ENCODE peak calls at places on chromosomes 12 and 14, in seven cellular contexts. W is foreskin fibroblast, J is pancreas, L is cardiac fibroblast, A is NB4, H is fibroblast of the aortic adventitia, V is tibial nerve. P is an unnamed sample.

GRCh38 chr12:51391047-51391837 is at the start of gene GALNT6:
- DNase-seq in L (no peak), A (peak), H (no peak), V (no peak), J (peak), W (peak), P (peak)

GRCh38 chr14:61326847-61327246 is 5.5 kb downstream of the PRKCH start:
- DNase-seq in A (no peak), L (peak), V (peak), W (peak), H (no peak), J (peak), P (no peak)

GRCh38 chr12:60106207-60106606 is 510.4 kb downstream of the SLC16A7 start:
- DNase-seq in L (peak), H (peak), J (no peak), W (peak), V (no peak), A (peak), P (no peak)

GRCh38 chr12:77493311-77493710 is 337.4 kb upstream of the NAV3 start:
- DNase-seq in A (no peak), J (no peak), V (no peak), H (peak), L (no peak), W (peak), P (no peak)

GRCh38 chr12:6345319-6346071 is 3.6 kb upstream of the TNFRSF1A start:
- DNase-seq in V (no peak), L (peak), J (peak), W (peak), A (peak), H (peak), P (no peak)

GRCh38 chr12:52633383-52633782 is 15.0 kb upstream of the KRT73 start:
- DNase-seq in H (no peak), W (no peak), J (no peak), V (no peak), L (no peak), A (peak), P (no peak)

GRCh38 chr14:73741386-73741875 is 27.2 kb upstream of the PNMA1 start:
- DNase-seq in L (peak), J (no peak), V (no peak), H (peak), A (peak), W (peak), P (peak)

GRCh38 chr12:93163260-93164036 is 214.3 kb upstream of the NUDT4 start:
- DNase-seq in H (peak), W (peak), A (no peak), V (no peak), J (no peak), L (no peak), P (no peak)

GRCh38 chr14:34219661-34220060 is 242.4 kb downstream of the SPTSSA start:
- DNase-seq in J (no peak), V (no peak), W (no peak), L (no peak), H (no peak), A (no peak), P (no peak)

GRCh38 chr14:30840086-30840779 is 34.1 kb upstream of the COCH start:
- DNase-seq in L (no peak), H (no peak), W (no peak), J (no peak), V (no peak), A (no peak), P (no peak)

GRCh38 chr12:59040043-59040442 is 119.7 kb upstream of the LRIG3 start:
- DNase-seq in A (no peak), H (peak), J (no peak), V (no peak), W (peak), L (no peak), P (no peak)

GRCh38 chr12:117890644-117891043 is 78.1 kb downstream of the KSR2 start:
- DNase-seq in W (no peak), L (peak), J (no peak), A (no peak), V (no peak), H (peak), P (no peak)

GRCh38 chr12:12705833-12706520 is 10.0 kb upstream of the GPR19 start:
- DNase-seq in H (no peak), J (no peak), A (no peak), V (no peak), W (no peak), L (no peak), P (no peak)

GRCh38 chr14:21498540-21499526 is 12.3 kb downstream of the METTL3 start:
- DNase-seq in L (peak), W (peak), V (no peak), H (peak), A (peak), J (no peak), P (peak)
- TF ChIP-seq CTCF in L (peak), W (peak), V (peak), H (peak), A (peak), J (peak), P (peak)

GRCh38 chr12:39272934-39273770 is 169.8 kb downstream of the KIF21A start:
- DNase-seq in V (no peak), L (peak), H (peak), A (peak), J (peak), W (peak), P (no peak)
- TF ChIP-seq CTCF in V (peak), L (peak), H (peak), A (peak), J (peak), W (peak), P (peak)

GRCh38 chr12:70666364-70666763 is 29.1 kb upstream of the PTPRB start:
- DNase-seq in J (no peak), A (no peak), L (no peak), H (no peak), W (no peak), V (no peak), P (no peak)

GRCh38 chr12:70663838-70664237 is 26.6 kb upstream of the PTPRB start:
- DNase-seq in V (no peak), H (no peak), L (no peak), A (no peak), W (no peak), J (no peak), P (no peak)

GRCh38 chr12:70667253-70667652 is 30.0 kb upstream of the PTPRB start:
- DNase-seq in L (no peak), A (no peak), W (no peak), V (no peak), H (no peak), J (no peak), P (no peak)

GRCh38 chr12:70661762-70662161 is 24.5 kb upstream of the PTPRB start:
- DNase-seq in W (peak), A (no peak), V (no peak), H (peak), J (no peak), L (peak), P (no peak)

GRCh38 chr12:70664463-70664862 is 27.2 kb upstream of the PTPRB start:
- DNase-seq in H (peak), J (no peak), V (no peak), A (no peak), W (no peak), L (peak), P (no peak)
- TF ChIP-seq CTCF in H (no peak), J (no peak), V (no peak), A (no peak), W (no peak), L (no peak), P (no peak)

GRCh38 chr14:101810897-101811620 is 49.5 kb downstream of the PPP2R5C start:
- DNase-seq in L (no peak), H (peak), W (peak), A (no peak), J (no peak), V (no peak), P (no peak)

GRCh38 chr14:101809671-101810514 is 48.4 kb downstream of the PPP2R5C start:
- DNase-seq in W (peak), J (peak), A (peak), V (peak), L (peak), H (peak), P (peak)

GRCh38 chr14:101808894-101809670 is 47.6 kb downstream of the PPP2R5C start:
- DNase-seq in J (no peak), W (no peak), L (no peak), A (no peak), V (no peak), H (no peak), P (no peak)

GRCh38 chr14:101812071-101812470 is 50.6 kb downstream of the PPP2R5C start:
- DNase-seq in W (no peak), J (no peak), H (no peak), L (no peak), V (no peak), A (no peak), P (no peak)

DNA sequence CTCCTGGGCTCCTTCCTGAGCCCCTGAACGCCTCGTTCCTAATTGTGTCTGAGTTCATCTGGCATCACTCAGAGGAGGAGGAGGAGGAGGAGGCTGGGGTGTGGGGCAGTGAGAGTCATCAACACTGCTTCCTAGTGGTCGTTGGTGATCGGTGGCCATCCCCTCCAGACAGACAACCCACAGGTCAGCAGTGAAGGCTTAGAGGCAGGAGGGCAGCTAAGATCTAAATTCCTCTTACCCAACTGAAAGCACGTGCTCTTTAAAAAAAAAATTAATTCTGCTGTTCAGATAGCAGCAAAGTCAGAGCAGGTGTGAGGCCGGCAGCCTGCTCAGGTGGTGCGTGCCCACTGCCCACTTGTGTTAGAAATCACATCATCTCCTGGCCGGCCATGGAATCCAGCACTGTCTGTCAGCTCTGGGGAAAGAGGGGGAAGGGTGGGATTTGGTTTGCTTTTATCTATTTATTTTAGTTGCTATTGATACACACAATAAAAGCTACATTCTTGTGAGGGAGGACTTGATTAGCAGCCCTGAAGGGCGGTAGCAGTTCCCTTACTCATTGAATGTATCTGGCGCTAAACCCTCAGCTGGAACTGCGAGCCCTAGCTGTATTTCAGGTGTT is 46.6 kb downstream of the PPP2R5C start:
- DNase-seq in L (no peak), V (no peak), J (peak), W (peak), H (no peak), A (peak), P (no peak)
- TF ChIP-seq CTCF in L (no peak), V (no peak), J (no peak), W (no peak), H (peak), A (no peak), P (no peak)

GRCh38 chr14:36944307-36945010 is 227.9 kb downstream of the SLC25A21 start:
- DNase-seq in W (peak), H (peak), J (no peak), L (no peak), V (no peak), A (no peak), P (no peak)

GRCh38 chr14:36940476-36940875 is 231.9 kb downstream of the SLC25A21 start:
- DNase-seq in V (no peak), A (no peak), L (no peak), H (peak), W (no peak), J (no peak), P (no peak)

GRCh38 chr14:36941783-36942521 is 230.5 kb downstream of the SLC25A21 start:
- DNase-seq in H (peak), J (peak), A (peak), V (peak), W (peak), L (peak), P (peak)

GRCh38 chr14:36939265-36939664 is 233.1 kb downstream of the SLC25A21 start:
- DNase-seq in J (no peak), H (no peak), V (no peak), A (no peak), L (no peak), W (no peak), P (no peak)

DNA sequence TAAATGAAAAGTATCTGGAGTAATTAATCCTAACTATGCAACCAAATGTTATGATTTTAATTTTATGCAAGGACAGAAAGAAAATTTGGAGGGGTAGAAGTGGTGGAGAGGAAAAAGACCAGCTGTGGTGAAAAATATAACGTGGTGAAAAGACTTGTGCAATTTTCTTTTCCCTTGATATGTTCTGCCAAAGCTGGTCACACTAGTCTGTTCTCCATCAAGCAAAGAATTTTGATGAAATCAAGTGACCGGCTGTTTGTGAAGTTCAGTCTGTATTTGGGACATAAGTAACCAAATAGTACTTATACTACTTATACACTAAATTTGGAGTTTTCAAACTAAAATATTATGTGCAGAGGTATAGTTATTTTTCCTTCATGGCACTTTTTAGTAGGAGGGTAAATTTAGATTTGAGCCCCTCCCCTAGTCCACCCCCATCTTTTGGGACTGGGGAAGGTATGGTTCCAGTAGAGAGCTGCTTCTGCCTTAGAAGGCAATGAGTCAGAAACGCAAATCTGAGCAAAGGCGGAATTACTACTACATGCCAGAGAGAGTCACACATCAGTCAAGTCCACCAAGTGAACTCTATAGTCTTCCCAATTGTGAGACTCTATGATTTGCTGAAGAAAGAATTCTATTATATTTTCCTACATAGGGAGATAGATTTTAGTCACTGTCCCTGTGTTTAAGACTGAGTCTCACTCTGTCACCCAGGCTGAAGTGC is 229.7 kb downstream of the SLC25A21 start:
- DNase-seq in H (peak), J (no peak), W (peak), V (no peak), A (no peak), L (no peak), P (no peak)
- TF ChIP-seq CTCF in H (no peak), J (no peak), W (no peak), V (no peak), A (no peak), L (no peak), P (no peak)